ENCODE peak calls at places on chromosome 17, in five cellular contexts. J is heart left ventricle, M is tibial artery, R is A549, U is ovary. F is an unnamed sample.

GRCh38 chr17:5694507-5694906 is 110.2 kb upstream of the NLRP1 start:
- DNase-seq in R (no peak), J (no peak), M (no peak), U (no peak), F (no peak)

GRCh38 chr17:76014100-76014924 is 12.8 kb downstream of the EVPL start:
- DNase-seq in J (peak; percentile 64), M (peak; percentile 45), U (peak; percentile 80), R (peak; percentile 87), F (peak; percentile 69)

GRCh38 chr17:77327566-77328463 is 187.0 kb downstream of the SEC14L1 start:
- DNase-seq in J (peak; percentile 15), U (no peak), R (no peak), M (no peak), F (no peak)

GRCh38 chr17:28317965-28318758 is 838 bp upstream of the TMEM97 start:
- DNase-seq in J (no peak), R (no peak), U (no peak), M (no peak), F (no peak)

GRCh38 chr17:18992454-18993130 is 12.0 kb downstream of the FAM83G start:
- DNase-seq in M (no peak), R (no peak), J (no peak), U (no peak), F (no peak)

GRCh38 chr17:57654040-57654775 is 90.9 kb downstream of the CCDC182 start:
- DNase-seq in J (no peak), U (no peak), R (no peak), M (no peak), F (no peak)

GRCh38 chr17:36592316-36592710 is 634 bp downstream of the DHRS11 start:
- DNase-seq in J (peak; percentile 32), R (peak; percentile 49), U (peak; percentile 53), M (no peak), F (peak; percentile 23)

GRCh38 chr17:47119746-47120520 is 69.2 kb downstream of the CDC27 start:
- DNase-seq in J (no peak), M (no peak), U (no peak), R (no peak), F (no peak)

GRCh38 chr17:49566668-49567071 is 9.0 kb upstream of the NXPH3 start:
- DNase-seq in M (no peak), J (no peak), U (no peak), R (no peak), F (no peak)

GRCh38 chr17:81242421-81243332 is 3.6 kb downstream of the NDUFAF8 start:
- DNase-seq in U (no peak), J (no peak), M (no peak), R (no peak), F (no peak)

GRCh38 chr17:34269969-34270368 is at the start of gene CCL7:
- DNase-seq in U (no peak), J (no peak), M (no peak), R (no peak), F (no peak)

GRCh38 chr17:10807704-10808128 is 3.8 kb upstream of the TMEM238L start:
- DNase-seq in U (no peak), R (no peak), M (no peak), J (no peak), F (no peak)

GRCh38 chr17:14205992-14206461 is 30.6 kb downstream of the CDRT15 start:
- DNase-seq in R (no peak), J (peak; percentile 83), U (no peak), M (no peak), F (peak; percentile 82)

GRCh38 chr17:70310251-70310672 is 140.9 kb downstream of the KCNJ2 start:
- DNase-seq in U (no peak), M (no peak), R (no peak), J (peak; percentile 41), F (no peak)

GRCh38 chr17:39104046-39104445 is 47.4 kb downstream of the PLXDC1 start:
- DNase-seq in J (no peak), U (no peak), R (no peak), M (no peak), F (no peak)

GRCh38 chr17:49382556-49382955 is 20.5 kb upstream of the ZNF652 start:
- DNase-seq in J (no peak), M (no peak), U (no peak), R (no peak), F (no peak)

GRCh38 chr17:8857919-8858318 is 9.6 kb downstream of the PIK3R6 start:
- DNase-seq in R (no peak), U (no peak), J (peak; percentile 63), M (no peak), F (no peak)
- H3K27ac ChIP-seq in R (no peak overlapping the region), U (no peak overlapping the region), J (peak overlapping the region; percentile 32), M (no peak overlapping the region), F (no peak overlapping the region)

DNA sequence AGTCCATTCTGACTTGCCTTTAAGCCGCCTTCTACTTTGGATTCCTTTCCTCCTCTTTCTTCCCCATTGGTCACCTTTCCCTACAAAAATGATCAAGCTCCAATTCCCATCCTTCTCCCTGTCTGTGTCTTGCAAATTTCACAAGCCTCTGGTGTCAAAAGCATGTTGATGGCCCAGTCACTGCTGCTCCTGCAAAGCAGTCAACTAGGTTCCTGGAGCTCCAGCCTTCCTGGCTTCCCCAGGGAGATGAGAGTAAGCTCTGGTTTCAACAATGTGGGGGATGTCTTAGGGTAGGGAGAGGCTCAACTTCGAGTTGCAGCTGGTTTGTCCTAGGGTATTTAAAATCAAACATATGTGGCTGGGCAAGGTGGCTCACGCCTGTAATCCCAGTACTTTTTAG is 36.1 kb upstream of the HELZ start:
- DNase-seq in U (no peak), M (no peak), R (no peak), J (no peak), F (no peak)
- H3K4me1 ChIP-seq in U (no peaks in the 10 kb centered on the region), M (no peaks in the 10 kb centered on the region), R (no peaks in the 10 kb centered on the region), J (peaks cover 8% of the 10 kb centered on the region), F (no peaks in the 10 kb centered on the region)

GRCh38 chr17:40320771-40321501 is 12.0 kb downstream of the RARA start:
- DNase-seq in M (peak; percentile 85), U (peak; percentile 85), J (peak; percentile 79), R (no peak), F (peak; percentile 35)

GRCh38 chr17:40317345-40317873 is 8.4 kb downstream of the RARA start:
- DNase-seq in R (peak; percentile 93), U (no peak), J (peak; percentile 69), M (no peak), F (peak; percentile 60)

GRCh38 chr17:40317880-40318834 is 9.2 kb downstream of the RARA start:
- DNase-seq in U (peak; percentile 96), J (peak; percentile 97), R (peak; percentile 99), M (peak; percentile 98), F (peak; percentile 91)

GRCh38 chr17:40319651-40320550 is 10.9 kb downstream of the RARA start:
- DNase-seq in M (peak; percentile 62), U (no peak), R (no peak), J (no peak), F (no peak)

DNA sequence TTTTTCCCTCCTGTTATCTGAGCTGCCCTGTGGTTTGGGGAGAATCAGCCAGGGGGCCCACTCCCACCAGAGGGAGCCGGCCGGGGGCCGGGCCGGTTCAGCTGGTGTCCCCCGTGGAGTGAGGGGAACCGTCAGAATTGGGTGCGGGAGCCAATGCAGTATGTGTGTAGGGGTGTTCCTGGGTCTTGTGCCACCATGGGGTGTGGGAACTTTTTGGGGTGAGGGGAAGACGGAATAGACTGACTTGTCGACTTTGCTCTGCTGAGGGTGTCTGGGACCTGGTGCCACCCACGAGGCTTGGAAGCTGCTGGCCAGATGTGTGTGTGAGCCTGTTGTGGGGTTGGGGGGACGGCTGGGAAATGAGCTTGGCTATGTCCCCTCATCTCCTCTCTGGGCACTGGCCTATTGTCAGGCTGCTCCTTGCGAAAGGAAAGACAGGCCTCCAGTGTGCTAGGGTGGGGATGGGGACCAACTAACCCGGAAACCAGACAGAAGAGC is 9.9 kb downstream of the RARA start:
- DNase-seq in R (no peak), M (no peak), J (no peak), U (no peak), F (peak; percentile 23)
- TF ChIP-seq CTCF in R (no peak), M (no peak), J (peak; percentile 17), U (peak; percentile 34), F (no peak)

DNA sequence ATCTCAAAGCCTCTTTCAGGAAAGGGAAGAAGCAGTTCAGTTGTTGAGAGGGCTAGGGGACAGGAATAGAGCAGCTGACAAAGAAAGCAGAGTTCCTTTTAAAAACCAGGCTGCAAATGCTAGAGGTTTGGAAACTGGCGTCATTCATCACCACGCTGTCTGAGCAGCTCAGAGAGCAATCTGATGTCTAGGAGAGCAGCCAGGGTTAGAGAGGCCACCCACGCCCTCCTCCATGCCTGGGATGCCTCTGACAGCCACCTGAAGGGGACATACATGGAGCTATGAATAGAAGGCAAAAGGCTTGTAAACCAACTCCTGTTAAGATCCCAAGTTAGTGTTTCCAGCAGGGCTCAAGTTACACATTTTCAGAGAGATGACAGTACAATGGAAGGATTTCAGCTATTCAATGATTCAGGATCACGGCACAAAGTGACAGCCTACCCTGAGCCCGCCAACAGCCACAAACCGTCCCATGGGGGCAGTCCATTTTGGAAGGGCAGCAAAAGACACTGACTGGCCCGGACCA is 12.4 kb downstream of the RAB5C start:
- DNase-seq in M (no peak), J (no peak), R (no peak), U (no peak), F (no peak)
- H3K27ac ChIP-seq in M (peak overlapping the region; percentile 27), J (peak overlapping the region; percentile 41), R (no peak overlapping the region), U (no peak overlapping the region), F (no peak overlapping the region)

DNA sequence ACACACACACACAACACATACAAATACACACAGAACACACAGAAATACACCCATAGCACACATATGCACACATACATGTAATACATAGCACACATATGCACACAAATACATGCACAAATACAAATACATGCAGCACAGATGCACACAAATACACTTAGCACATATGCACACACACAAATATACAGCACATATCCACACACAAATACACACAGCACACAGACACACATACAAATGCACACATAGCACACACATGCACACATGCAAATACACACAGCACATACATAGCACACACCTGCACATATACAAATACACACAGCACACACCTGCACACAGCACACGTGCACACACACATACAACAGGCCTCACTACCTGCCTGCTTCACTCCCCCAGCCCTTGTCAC is 49.6 kb downstream of the SDK2 start:
- DNase-seq in U (no peak), J (no peak), R (no peak), M (no peak), F (no peak)
- H3K4me1 ChIP-seq in U (peaks cover 8% of the 10 kb centered on the region), J (no peaks in the 10 kb centered on the region), R (no peaks in the 10 kb centered on the region), M (no peaks in the 10 kb centered on the region), F (no peaks in the 10 kb centered on the region)

GRCh38 chr17:12342609-12343248 is 322.1 kb downstream of the MAP2K4 start:
- DNase-seq in M (no peak), J (no peak), R (peak; percentile 22), U (peak; percentile 37), F (no peak)
- TF ChIP-seq CTCF in M (no peak), J (peak; percentile 36), R (peak; percentile 48), U (no peak), F (peak; percentile 25)